ENCODE peak calls at places on chromosomes 6 and 20, in nine cellular contexts. One of them, this sample, is unnamed.

GRCh38 chr6:91781946-91782345 is 1195.1 kb upstream of the MAP3K7 start:
- DNase-seq in CD8-positive, alpha-beta T cell: no peak
- DNase-seq in AG09309: no peak
- DNase-seq in IMR-90: no peak
- DNase-seq in mesothelial cell of epicardium: no peak
- DNase-seq in fibroblast of lung: no peak
- DNase-seq in tibial nerve: peak; percentile 30
- DNase-seq in psoas muscle: peak; percentile 53
- DNase-seq in mammary epithelial cell: no peak
- DNase-seq in this sample: no peak

GRCh38 chr6:3899061-3899460 is 49.9 kb downstream of the FAM50B start:
- DNase-seq in mammary epithelial cell: no peak
- DNase-seq in psoas muscle: no peak
- DNase-seq in mesothelial cell of epicardium: no peak
- DNase-seq in IMR-90: no peak
- DNase-seq in fibroblast of lung: no peak
- DNase-seq in tibial nerve: no peak
- DNase-seq in AG09309: no peak
- DNase-seq in CD8-positive, alpha-beta T cell: no peak
- DNase-seq in this sample: no peak

GRCh38 chr6:126539022-126539421 is 199.1 kb downstream of the CENPW start:
- DNase-seq in CD8-positive, alpha-beta T cell: no peak
- DNase-seq in psoas muscle: no peak
- DNase-seq in mammary epithelial cell: peak; percentile 71
- DNase-seq in tibial nerve: no peak
- DNase-seq in AG09309: no peak
- DNase-seq in IMR-90: peak; percentile 52
- DNase-seq in mesothelial cell of epicardium: no peak
- DNase-seq in fibroblast of lung: peak; percentile 67
- DNase-seq in this sample: no peak

GRCh38 chr6:163226836-163227485 is 187.6 kb upstream of the QKI start:
- DNase-seq in mesothelial cell of epicardium: no peak
- DNase-seq in fibroblast of lung: no peak
- DNase-seq in CD8-positive, alpha-beta T cell: no peak
- DNase-seq in mammary epithelial cell: peak; percentile 26
- DNase-seq in AG09309: no peak
- DNase-seq in IMR-90: no peak
- DNase-seq in tibial nerve: no peak
- DNase-seq in psoas muscle: no peak
- DNase-seq in this sample: no peak

GRCh38 chr20:56540415-56540814 is 7.4 kb downstream of the FAM209B start:
- DNase-seq in psoas muscle: no peak
- DNase-seq in mammary epithelial cell: no peak
- DNase-seq in CD8-positive, alpha-beta T cell: no peak
- DNase-seq in mesothelial cell of epicardium: no peak
- DNase-seq in IMR-90: peak; percentile 24
- DNase-seq in tibial nerve: no peak
- DNase-seq in fibroblast of lung: no peak
- DNase-seq in AG09309: no peak
- DNase-seq in this sample: no peak

GRCh38 chr6:39268721-39269120 is 39.4 kb upstream of the KCNK5 start:
- DNase-seq in IMR-90: no peak
- DNase-seq in psoas muscle: no peak
- DNase-seq in CD8-positive, alpha-beta T cell: no peak
- DNase-seq in tibial nerve: no peak
- DNase-seq in mammary epithelial cell: no peak
- DNase-seq in fibroblast of lung: no peak
- DNase-seq in AG09309: no peak
- DNase-seq in mesothelial cell of epicardium: no peak
- DNase-seq in this sample: no peak

GRCh38 chr6:4350571-4351505 is 215.5 kb upstream of the ECI2 start:
- DNase-seq in AG09309: no peak
- DNase-seq in psoas muscle: no peak
- DNase-seq in fibroblast of lung: peak; percentile 67
- DNase-seq in tibial nerve: no peak
- DNase-seq in IMR-90: peak; percentile 73
- DNase-seq in CD8-positive, alpha-beta T cell: no peak
- DNase-seq in mammary epithelial cell: peak; percentile 50
- DNase-seq in mesothelial cell of epicardium: no peak
- DNase-seq in this sample: no peak

GRCh38 chr6:18241208-18241836 is 23.0 kb downstream of the DEK start:
- DNase-seq in tibial nerve: no peak
- DNase-seq in psoas muscle: no peak
- DNase-seq in mammary epithelial cell: peak; percentile 54
- DNase-seq in AG09309: no peak
- DNase-seq in fibroblast of lung: no peak
- DNase-seq in IMR-90: peak; percentile 38
- DNase-seq in mesothelial cell of epicardium: no peak
- DNase-seq in CD8-positive, alpha-beta T cell: no peak
- DNase-seq in this sample: no peak

GRCh38 chr20:61521680-61522420 is 269.8 kb downstream of the CDH4 start:
- DNase-seq in AG09309: no peak
- DNase-seq in tibial nerve: no peak
- DNase-seq in mesothelial cell of epicardium: no peak
- DNase-seq in IMR-90: peak; percentile 42
- DNase-seq in CD8-positive, alpha-beta T cell: no peak
- DNase-seq in fibroblast of lung: no peak
- DNase-seq in psoas muscle: no peak
- DNase-seq in mammary epithelial cell: no peak
- DNase-seq in this sample: no peak

GRCh38 chr20:46214831-46215488 is 93.3 kb downstream of the CDH22 start:
- DNase-seq in fibroblast of lung: no peak
- DNase-seq in AG09309: no peak
- DNase-seq in CD8-positive, alpha-beta T cell: no peak
- DNase-seq in mammary epithelial cell: no peak
- DNase-seq in mesothelial cell of epicardium: no peak
- DNase-seq in psoas muscle: no peak
- DNase-seq in IMR-90: no peak
- DNase-seq in tibial nerve: no peak
- DNase-seq in this sample: no peak

GRCh38 chr6:28137458-28138020 is 4.1 kb upstream of the ZKSCAN8 start:
- DNase-seq in fibroblast of lung: no peak
- DNase-seq in tibial nerve: no peak
- DNase-seq in AG09309: no peak
- DNase-seq in mesothelial cell of epicardium: no peak
- DNase-seq in mammary epithelial cell: no peak
- DNase-seq in IMR-90: peak; percentile 14
- DNase-seq in psoas muscle: no peak
- DNase-seq in CD8-positive, alpha-beta T cell: no peak
- DNase-seq in this sample: no peak

GRCh38 chr20:34891166-34892062 is 15.0 kb downstream of the ACSS2 start:
- DNase-seq in AG09309: peak; percentile 61
- DNase-seq in CD8-positive, alpha-beta T cell: no peak
- DNase-seq in psoas muscle: no peak
- DNase-seq in IMR-90: peak; percentile 88
- DNase-seq in tibial nerve: no peak
- DNase-seq in mammary epithelial cell: peak; percentile 84
- DNase-seq in mesothelial cell of epicardium: no peak
- DNase-seq in fibroblast of lung: peak; percentile 68
- DNase-seq in this sample: peak; percentile 46

GRCh38 chr20:12695937-12696336 is 312.8 kb upstream of the SPTLC3 start:
- DNase-seq in CD8-positive, alpha-beta T cell: no peak
- DNase-seq in psoas muscle: no peak
- DNase-seq in mammary epithelial cell: no peak
- DNase-seq in tibial nerve: no peak
- DNase-seq in AG09309: no peak
- DNase-seq in mesothelial cell of epicardium: no peak
- DNase-seq in fibroblast of lung: no peak
- DNase-seq in IMR-90: no peak
- DNase-seq in this sample: no peak

GRCh38 chr6:119148102-119148824 is 69.8 kb upstream of the FAM184A start:
- DNase-seq in fibroblast of lung: peak; percentile 92
- DNase-seq in tibial nerve: no peak
- DNase-seq in mesothelial cell of epicardium: no peak
- DNase-seq in IMR-90: peak; percentile 83
- DNase-seq in AG09309: peak; percentile 71
- DNase-seq in CD8-positive, alpha-beta T cell: no peak
- DNase-seq in mammary epithelial cell: peak; percentile 70
- DNase-seq in psoas muscle: no peak
- DNase-seq in this sample: peak; percentile 70

GRCh38 chr6:38723783-38724182 is 8.7 kb downstream of the DNAH8 start:
- DNase-seq in tibial nerve: no peak
- DNase-seq in CD8-positive, alpha-beta T cell: no peak
- DNase-seq in IMR-90: no peak
- DNase-seq in fibroblast of lung: no peak
- DNase-seq in mesothelial cell of epicardium: no peak
- DNase-seq in psoas muscle: no peak
- DNase-seq in AG09309: no peak
- DNase-seq in mammary epithelial cell: no peak
- DNase-seq in this sample: no peak

GRCh38 chr6:17193376-17193775 is 87.8 kb upstream of the RBM24 start:
- DNase-seq in AG09309: peak; percentile 23
- DNase-seq in fibroblast of lung: peak; percentile 15
- DNase-seq in tibial nerve: no peak
- DNase-seq in psoas muscle: no peak
- DNase-seq in mesothelial cell of epicardium: no peak
- DNase-seq in mammary epithelial cell: no peak
- DNase-seq in IMR-90: no peak
- DNase-seq in CD8-positive, alpha-beta T cell: no peak
- DNase-seq in this sample: no peak

GRCh38 chr20:41029150-41029872 is 689 bp downstream of the TOP1 start:
- DNase-seq in fibroblast of lung: no peak
- DNase-seq in CD8-positive, alpha-beta T cell: peak; percentile 12
- DNase-seq in tibial nerve: no peak
- DNase-seq in mesothelial cell of epicardium: peak; percentile 61
- DNase-seq in mammary epithelial cell: no peak
- DNase-seq in AG09309: no peak
- DNase-seq in psoas muscle: peak; percentile 61
- DNase-seq in IMR-90: no peak
- DNase-seq in this sample: no peak

GRCh38 chr6:139922236-139922635 is 547.8 kb upstream of the CITED2 start:
- DNase-seq in fibroblast of lung: no peak
- DNase-seq in mesothelial cell of epicardium: no peak
- DNase-seq in CD8-positive, alpha-beta T cell: no peak
- DNase-seq in mammary epithelial cell: no peak
- DNase-seq in IMR-90: no peak
- DNase-seq in psoas muscle: no peak
- DNase-seq in tibial nerve: no peak
- DNase-seq in AG09309: no peak
- DNase-seq in this sample: no peak

GRCh38 chr20:51801220-51801991 is 915 bp downstream of the SALL4 start:
- DNase-seq in fibroblast of lung: peak; percentile 7
- DNase-seq in tibial nerve: no peak
- DNase-seq in psoas muscle: no peak
- DNase-seq in AG09309: no peak
- DNase-seq in CD8-positive, alpha-beta T cell: no peak
- DNase-seq in mammary epithelial cell: no peak
- DNase-seq in IMR-90: no peak
- DNase-seq in mesothelial cell of epicardium: peak; percentile 50
- DNase-seq in this sample: no peak
- TF ChIP-seq CTCF in fibroblast of lung: no peak
- TF ChIP-seq CTCF in tibial nerve: no peak
- TF ChIP-seq CTCF in psoas muscle: no peak
- TF ChIP-seq CTCF in AG09309: peak; percentile 13
- TF ChIP-seq CTCF in CD8-positive, alpha-beta T cell: no peak
- TF ChIP-seq CTCF in mammary epithelial cell: no peak
- TF ChIP-seq CTCF in IMR-90: peak; percentile 0
- TF ChIP-seq CTCF in mesothelial cell of epicardium: no peak
- TF ChIP-seq CTCF in this sample: peak; percentile 38

DNA sequence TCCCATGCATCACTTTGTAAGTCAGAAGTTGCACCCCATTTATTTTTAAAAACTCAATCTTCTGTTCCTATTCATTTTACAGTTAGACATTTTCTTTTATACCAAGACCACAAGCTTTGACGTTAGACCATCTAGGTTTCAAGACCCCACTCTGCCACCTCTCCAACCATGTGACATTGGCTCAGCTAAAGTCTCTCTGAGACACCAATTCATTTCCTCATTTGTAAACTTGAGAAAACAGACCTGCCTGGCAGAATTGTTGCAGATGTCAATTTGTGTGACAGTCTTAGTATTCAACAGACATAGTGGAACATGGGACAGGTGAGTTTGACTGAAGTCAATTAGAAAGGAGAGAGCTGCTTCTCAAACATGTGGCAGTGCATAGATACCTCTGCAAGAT is 55.6 kb upstream of the CSE1L start:
- DNase-seq in AG09309: no peak
- DNase-seq in mammary epithelial cell: no peak
- DNase-seq in CD8-positive, alpha-beta T cell: no peak
- DNase-seq in IMR-90: no peak
- DNase-seq in psoas muscle: no peak
- DNase-seq in fibroblast of lung: no peak
- DNase-seq in mesothelial cell of epicardium: no peak
- DNase-seq in tibial nerve: no peak
- DNase-seq in this sample: no peak
- TF ChIP-seq CTCF in AG09309: no peak
- TF ChIP-seq CTCF in mammary epithelial cell: no peak
- TF ChIP-seq CTCF in CD8-positive, alpha-beta T cell: no peak
- TF ChIP-seq CTCF in IMR-90: no peak
- TF ChIP-seq CTCF in psoas muscle: no peak
- TF ChIP-seq CTCF in fibroblast of lung: no peak
- TF ChIP-seq CTCF in mesothelial cell of epicardium: no peak
- TF ChIP-seq CTCF in tibial nerve: no peak
- TF ChIP-seq CTCF in this sample: no peak

DNA sequence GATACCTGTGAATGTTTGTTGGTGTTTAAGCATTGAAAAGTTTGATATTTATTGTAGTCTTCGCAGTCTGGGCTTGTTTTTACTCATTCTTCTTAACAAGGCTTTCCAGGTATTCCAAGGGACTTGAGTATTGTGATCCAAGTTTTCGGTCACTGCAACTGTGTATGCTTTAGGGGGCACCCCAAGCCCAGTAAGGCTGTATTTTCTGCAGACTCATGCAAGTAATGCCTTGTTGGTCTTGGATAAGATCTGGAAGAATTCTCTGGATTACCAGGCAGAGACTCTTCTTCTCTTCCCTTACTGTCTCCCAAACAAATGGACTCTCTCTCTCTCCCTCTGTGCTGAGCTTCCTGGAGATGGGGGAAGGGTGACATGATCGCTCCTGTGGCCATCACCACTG is 82.1 kb downstream of the RFPL4B start:
- DNase-seq in CD8-positive, alpha-beta T cell: no peak
- DNase-seq in mammary epithelial cell: peak; percentile 6
- DNase-seq in mesothelial cell of epicardium: no peak
- DNase-seq in psoas muscle: no peak
- DNase-seq in fibroblast of lung: peak; percentile 49
- DNase-seq in IMR-90: peak; percentile 53
- DNase-seq in tibial nerve: no peak
- DNase-seq in AG09309: no peak
- DNase-seq in this sample: no peak
- TF ChIP-seq CTCF in CD8-positive, alpha-beta T cell: no peak
- TF ChIP-seq CTCF in mammary epithelial cell: no peak
- TF ChIP-seq CTCF in mesothelial cell of epicardium: no peak
- TF ChIP-seq CTCF in psoas muscle: no peak
- TF ChIP-seq CTCF in fibroblast of lung: peak; percentile 23
- TF ChIP-seq CTCF in IMR-90: peak; percentile 47
- TF ChIP-seq CTCF in tibial nerve: no peak
- TF ChIP-seq CTCF in AG09309: peak; percentile 27
- TF ChIP-seq CTCF in this sample: no peak

DNA sequence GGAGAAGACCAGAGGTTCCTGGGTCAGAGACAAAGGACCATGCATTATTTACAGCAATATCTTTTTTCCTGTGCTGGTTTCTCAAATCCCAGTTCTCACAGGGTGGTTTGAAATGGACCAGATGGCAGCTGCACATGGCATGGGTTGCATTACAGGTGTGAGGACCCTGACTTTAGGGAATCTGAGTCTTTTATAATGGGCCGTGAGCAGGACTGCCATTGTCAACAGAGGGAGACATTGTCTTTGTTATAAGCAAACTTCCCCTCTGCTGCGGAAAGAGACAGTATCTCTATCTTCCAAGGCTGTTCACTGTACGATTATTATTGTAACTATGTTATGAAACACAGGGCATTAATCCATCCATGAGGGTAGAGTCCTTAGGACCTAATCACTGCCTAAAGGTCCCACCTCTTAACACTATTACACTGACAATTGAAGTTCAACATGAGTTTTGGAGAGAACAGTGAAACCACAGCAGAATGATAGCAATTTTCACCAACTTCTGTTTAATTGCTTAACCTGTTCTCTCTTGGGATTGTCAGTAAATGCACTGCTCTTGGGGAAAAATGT is 156.1 kb upstream of the AGPAT4 start:
- DNase-seq in mammary epithelial cell: no peak
- DNase-seq in CD8-positive, alpha-beta T cell: no peak
- DNase-seq in tibial nerve: no peak
- DNase-seq in psoas muscle: no peak
- DNase-seq in AG09309: no peak
- DNase-seq in fibroblast of lung: no peak
- DNase-seq in IMR-90: no peak
- DNase-seq in mesothelial cell of epicardium: no peak
- DNase-seq in this sample: no peak
- TF ChIP-seq CTCF in mammary epithelial cell: peak; percentile 25
- TF ChIP-seq CTCF in CD8-positive, alpha-beta T cell: no peak
- TF ChIP-seq CTCF in tibial nerve: no peak
- TF ChIP-seq CTCF in psoas muscle: peak; percentile 29
- TF ChIP-seq CTCF in AG09309: peak; percentile 44
- TF ChIP-seq CTCF in fibroblast of lung: peak; percentile 17
- TF ChIP-seq CTCF in IMR-90: no peak
- TF ChIP-seq CTCF in mesothelial cell of epicardium: no peak
- TF ChIP-seq CTCF in this sample: peak; percentile 7

This sample was measured in AG09319.